ENCODE peak calls at places on chromosomes 16 and 17, in seven cellular contexts. Q, Z, N, U, T, J and F are unnamed samples.

GRCh38 chr16:4246777-4247476 is 5.0 kb upstream of the SRL start:
- DNase-seq in Q (no peak), Z (no peak), N (no peak), U (no peak), T (no peak), J (no peak), F (no peak)

GRCh38 chr17:72126575-72127486 is 6.0 kb downstream of the SOX9 start:
- DNase-seq in Q (peak), Z (no peak), N (peak), U (no peak), T (no peak), J (peak), F (no peak)

GRCh38 chr16:83715217-83715920 is 92.4 kb upstream of the HSBP1 start:
- DNase-seq in Q (no peak), Z (no peak), N (no peak), U (peak), T (no peak), J (no peak), F (no peak)

GRCh38 chr17:30296499-30297038 is 4.8 kb upstream of the BLMH start:
- DNase-seq in Q (no peak), Z (no peak), N (no peak), U (peak), T (no peak), J (no peak), F (no peak)

GRCh38 chr17:80696456-80696855 is 151.8 kb downstream of the RPTOR start:
- DNase-seq in Q (no peak), Z (no peak), N (no peak), U (no peak), T (no peak), J (no peak), F (no peak)

GRCh38 chr17:21278304-21279197 is 6.0 kb upstream of the MAP2K3 start:
- DNase-seq in Q (peak), Z (peak), N (no peak), U (no peak), T (no peak), J (no peak), F (no peak)

GRCh38 chr16:17467923-17468540 is 2.7 kb downstream of the XYLT1 start:
- DNase-seq in Q (peak), Z (peak), N (peak), U (peak), T (peak), J (peak), F (no peak)

GRCh38 chr17:59846391-59847165 is 46.2 kb downstream of the TUBD1 start:
- DNase-seq in Q (peak), Z (peak), N (peak), U (no peak), T (no peak), J (peak), F (peak)

GRCh38 chr17:73643012-73643845 is 1.0 kb downstream of the SDK2 start:
- DNase-seq in Q (peak), Z (peak), N (peak), U (no peak), T (peak), J (no peak), F (peak)

GRCh38 chr17:68089881-68090280 is 54.3 kb downstream of the KPNA2 start:
- DNase-seq in Q (peak), Z (peak), N (peak), U (no peak), T (no peak), J (peak), F (peak)

GRCh38 chr16:71479420-71479819 is 9.7 kb downstream of the ZNF19 start:
- DNase-seq in Q (no peak), Z (no peak), N (no peak), U (no peak), T (no peak), J (peak), F (no peak)

GRCh38 chr17:48615963-48616718 is 1.0 kb upstream of the HOXB8 start:
- DNase-seq in Q (no peak), Z (no peak), N (no peak), U (no peak), T (no peak), J (no peak), F (no peak)

GRCh38 chr17:1294157-1294717 is 14.8 kb downstream of the TRARG1 start:
- DNase-seq in Q (peak), Z (no peak), N (no peak), U (no peak), T (no peak), J (no peak), F (no peak)

DNA sequence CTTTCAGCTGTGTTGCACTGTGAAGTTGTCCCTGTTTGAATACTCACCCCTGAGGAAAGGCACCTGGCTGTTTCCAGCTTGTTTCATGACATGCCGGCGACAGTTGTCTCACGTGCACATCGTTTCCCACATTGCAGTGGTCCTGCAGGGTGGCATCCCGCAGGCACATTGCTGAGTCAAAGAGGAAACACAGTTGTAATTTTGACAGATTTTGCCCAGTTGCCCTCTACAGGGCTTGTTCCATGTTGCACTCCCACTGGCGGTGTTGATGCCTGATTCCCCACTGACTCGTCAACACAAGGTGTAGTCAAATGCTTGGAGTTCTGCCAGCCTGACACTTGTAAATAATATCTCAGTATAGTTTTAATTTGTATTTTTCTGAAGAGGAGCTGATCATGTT is 23.8 kb downstream of the EPN2 start:
- DNase-seq in Q (no peak), Z (no peak), N (no peak), U (no peak), T (no peak), J (no peak), F (no peak)
- TF ChIP-seq CTCF in Q (no peak), Z (peak), N (no peak), U (no peak), T (peak), J (no peak), F (no peak)

GRCh38 chr17:82442643-82443464 is 7.7 kb downstream of the CYBC1 start:
- DNase-seq in Q (no peak), Z (no peak), N (no peak), U (peak), T (no peak), J (no peak), F (no peak)
- TF ChIP-seq CTCF in Q (no peak), Z (no peak), N (no peak), U (no peak), T (no peak), J (no peak), F (no peak)

GRCh38 chr17:34850023-34850422 is 111.2 kb downstream of the CCT6B start:
- DNase-seq in Q (no peak), Z (no peak), N (no peak), U (no peak), T (no peak), J (no peak), F (no peak)

GRCh38 chr17:34853916-34854315 is 107.3 kb downstream of the CCT6B start:
- DNase-seq in Q (no peak), Z (no peak), N (no peak), U (no peak), T (no peak), J (no peak), F (no peak)

GRCh38 chr17:34852141-34852540 is 109.1 kb downstream of the CCT6B start:
- DNase-seq in Q (no peak), Z (no peak), N (no peak), U (no peak), T (no peak), J (no peak), F (no peak)

GRCh38 chr17:34850964-34851363 is 110.3 kb downstream of the CCT6B start:
- DNase-seq in Q (no peak), Z (no peak), N (no peak), U (no peak), T (no peak), J (no peak), F (no peak)

GRCh38 chr17:34852614-34853013 is 108.6 kb downstream of the CCT6B start:
- DNase-seq in Q (no peak), Z (no peak), N (no peak), U (no peak), T (no peak), J (no peak), F (no peak)
- TF ChIP-seq CTCF in Q (no peak), Z (no peak), N (no peak), U (no peak), T (no peak), J (no peak), F (no peak)

DNA sequence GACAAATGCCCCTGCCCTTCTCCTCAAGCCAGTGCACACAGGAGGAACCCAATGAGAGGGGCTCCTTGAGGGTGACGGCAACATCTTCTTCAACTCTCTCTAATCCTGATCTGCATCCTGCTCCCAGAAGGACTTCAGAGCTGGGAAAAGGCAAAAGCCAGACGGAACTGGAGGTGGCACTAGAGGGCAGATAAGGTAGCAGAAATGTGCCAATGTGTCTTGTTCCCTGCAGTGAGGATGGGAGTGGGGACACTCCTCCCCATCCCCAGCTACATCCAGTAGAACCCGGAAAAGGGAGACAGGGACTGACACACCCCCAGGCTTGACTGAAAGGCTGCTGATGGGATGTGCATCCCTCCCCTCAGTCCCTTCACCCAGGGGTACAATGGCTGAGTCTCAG is 28.5 kb downstream of the SRCIN1 start:
- DNase-seq in Q (no peak), Z (no peak), N (no peak), U (no peak), T (no peak), J (no peak), F (no peak)
- TF ChIP-seq CTCF in Q (no peak), Z (no peak), N (no peak), U (no peak), T (no peak), J (no peak), F (no peak)

GRCh38 chr17:7786866-7787265 is 47.2 kb upstream of the KDM6B start:
- DNase-seq in Q (no peak), Z (no peak), N (no peak), U (no peak), T (no peak), J (no peak), F (no peak)

GRCh38 chr17:7781467-7781866 is 52.5 kb upstream of the KDM6B start:
- DNase-seq in Q (no peak), Z (no peak), N (no peak), U (no peak), T (no peak), J (no peak), F (peak)

GRCh38 chr17:7780736-7781135 is 53.3 kb upstream of the KDM6B start:
- DNase-seq in Q (no peak), Z (no peak), N (no peak), U (no peak), T (no peak), J (no peak), F (no peak)

GRCh38 chr17:7777017-7777416 is 57.0 kb upstream of the KDM6B start:
- DNase-seq in Q (no peak), Z (no peak), N (no peak), U (no peak), T (no peak), J (no peak), F (no peak)

GRCh38 chr17:7782237-7782636 is 51.8 kb upstream of the KDM6B start:
- DNase-seq in Q (no peak), Z (no peak), N (no peak), U (no peak), T (no peak), J (peak), F (no peak)
- TF ChIP-seq CTCF in Q (no peak), Z (no peak), N (peak), U (no peak), T (no peak), J (peak), F (no peak)